ENCODE peak calls at places on chromosomes 6 and 20, in nine cellular contexts. G is GM23338; T is CD8-positive, alpha-beta memory T cell; J is PC-9; A is endodermal cell; K is brain microvascular endothelial cell; V is upper lobe of right lung; S is transverse colon; C is fibroblast of lung. M is an unnamed sample.

GRCh38 chr20:50541606-50542041 is 31.4 kb downstream of the PTPN1 start:
- DNase-seq in S (no peak), G (no peak), V (no peak), C (no peak), J (no peak), K (no peak), A (no peak), T (no peak), M (no peak)

GRCh38 chr20:35271073-35271882 is 6.6 kb downstream of the MMP24OS start:
- DNase-seq in J (no peak), S (no peak), C (no peak), T (no peak), G (no peak), V (no peak), A (peak; percentile 62), K (no peak), M (no peak)

GRCh38 chr20:46062151-46062550 is 27.6 kb downstream of the NCOA5 start:
- DNase-seq in S (no peak), K (no peak), G (no peak), A (peak; percentile 22), T (no peak), V (no peak), J (peak; percentile 22), C (no peak), M (no peak)

GRCh38 chr6:161503570-161503969 is 229.7 kb upstream of the AGPAT4 start:
- DNase-seq in V (no peak), S (no peak), T (no peak), K (no peak), G (no peak), A (peak; percentile 56), C (no peak), J (no peak), M (no peak)

GRCh38 chr6:133646021-133646682 is 242.8 kb upstream of the TCF21 start:
- DNase-seq in G (no peak), K (peak; percentile 79), V (no peak), J (no peak), T (no peak), A (no peak), C (peak; percentile 86), S (no peak), M (no peak)

GRCh38 chr20:62242196-62242595 is 3.9 kb downstream of the OSBPL2 start:
- DNase-seq in K (no peak), T (no peak), S (no peak), A (no peak), C (no peak), J (no peak), G (no peak), V (no peak), M (no peak)

GRCh38 chr20:63042448-63043071 is 35.8 kb upstream of the BHLHE23 start:
- DNase-seq in A (no peak), G (no peak), V (no peak), J (no peak), K (no peak), S (no peak), T (no peak), C (no peak), M (no peak)

GRCh38 chr6:131381052-131381451 is 192.0 kb upstream of the ARG1 start:
- DNase-seq in V (no peak), J (no peak), T (no peak), A (no peak), K (no peak), C (no peak), G (no peak), S (no peak), M (no peak)

GRCh38 chr6:105364243-105364642 is 38.6 kb downstream of the PREP start:
- DNase-seq in J (no peak), A (no peak), S (no peak), T (no peak), G (no peak), V (no peak), K (no peak), C (no peak), M (peak; percentile 65)

GRCh38 chr20:40335437-40335836 is 353.6 kb downstream of the MAFB start:
- DNase-seq in C (no peak), A (no peak), S (no peak), J (no peak), V (no peak), T (no peak), K (no peak), G (no peak), M (no peak)

GRCh38 chr20:4469910-4470309 is 251.8 kb upstream of the PRND start:
- DNase-seq in C (no peak), A (no peak), J (no peak), T (no peak), G (no peak), S (no peak), V (no peak), K (no peak), M (no peak)

GRCh38 chr6:17600527-17601388 is 656 bp downstream of the FAM8A1 start:
- DNase-seq in S (peak; percentile 47), T (no peak), J (no peak), K (peak; percentile 6), A (peak; percentile 84), C (peak; percentile 39), V (peak; percentile 85), G (peak; percentile 61), M (no peak)

GRCh38 chr6:16564430-16564829 is 196.8 kb downstream of the ATXN1 start:
- DNase-seq in G (no peak), S (no peak), A (no peak), T (no peak), K (peak; percentile 52), C (peak; percentile 55), J (no peak), V (no peak), M (no peak)

GRCh38 chr20:41230136-41230535 is 87.4 kb downstream of the ZHX3 start:
- DNase-seq in V (no peak), C (no peak), J (no peak), G (no peak), K (no peak), A (no peak), T (no peak), S (no peak), M (no peak)

GRCh38 chr20:25397081-25397480 is 6.4 kb upstream of the ABHD12 start:
- DNase-seq in S (peak; percentile 53), J (no peak), V (no peak), K (no peak), C (no peak), T (no peak), A (no peak), G (no peak), M (no peak)

GRCh38 chr20:36547186-36548005 is 6.1 kb downstream of the MYL9 start:
- DNase-seq in T (no peak), J (no peak), C (no peak), K (no peak), G (no peak), V (no peak), S (no peak), A (peak; percentile 41), M (no peak)

DNA sequence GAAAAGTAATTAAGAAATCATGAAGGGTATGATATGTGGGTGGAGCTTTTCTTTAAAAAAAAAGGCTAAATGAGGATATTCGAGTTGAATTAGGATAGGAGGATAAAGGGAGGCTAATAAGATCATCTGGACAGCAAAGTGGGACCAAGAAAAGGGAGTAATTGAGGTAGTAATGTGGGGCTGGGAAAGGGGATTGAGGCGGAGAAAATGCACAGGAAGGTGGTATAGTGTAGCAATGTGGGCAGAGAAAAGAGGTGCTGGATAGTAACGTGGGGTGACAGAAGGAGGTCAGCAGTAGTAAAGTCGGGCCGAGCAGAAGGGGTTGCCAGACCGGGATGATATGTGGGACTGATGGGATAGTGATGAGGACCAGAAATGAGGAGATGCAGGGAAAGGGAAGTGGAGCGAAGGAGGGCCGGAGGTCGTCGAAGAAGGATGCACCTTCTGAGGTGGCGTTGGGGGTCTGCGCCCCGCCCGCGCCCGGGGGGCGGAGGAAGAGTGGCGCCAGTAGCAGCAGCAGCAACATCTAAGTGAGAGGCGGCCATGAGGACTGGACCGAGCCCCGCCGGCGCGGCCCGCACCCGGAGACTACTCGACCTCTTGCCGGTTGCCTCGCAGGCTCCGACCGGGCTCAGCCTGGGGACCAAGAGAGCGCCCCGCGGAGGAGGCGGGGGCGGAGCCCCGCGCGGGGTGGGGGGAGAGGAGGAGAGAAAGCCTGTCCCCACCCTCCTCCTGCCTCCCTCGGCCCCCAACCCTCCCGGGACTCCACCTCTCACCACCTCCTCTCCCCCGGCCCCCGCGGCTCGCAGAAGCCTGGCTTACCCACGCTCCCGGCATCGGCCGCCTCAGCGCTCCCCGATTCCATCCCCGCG is 887 bp downstream of the GABBR1 start:
- DNase-seq in J (no peak), G (peak; percentile 72), S (peak; percentile 69), C (peak; percentile 70), V (peak; percentile 77), A (peak; percentile 90), T (peak; percentile 45), K (no peak), M (no peak)
- H3K27ac ChIP-seq in J (no peak overlapping the region), G (peak overlapping the region; percentile 66), S (peak overlapping the region; percentile 79), C (no peak overlapping the region), V (peak overlapping the region; percentile 68), A (no peak overlapping the region), T (peak overlapping the region; percentile 0), K (peak overlapping the region; percentile 16), M (peak overlapping the region; percentile 50)

GRCh38 chr6:35586542-35586941 is 73.8 kb upstream of the TULP1 start:
- DNase-seq in A (no peak), T (no peak), C (peak; percentile 77), V (no peak), S (no peak), J (no peak), G (no peak), K (no peak), M (no peak)
- H3K27ac ChIP-seq in A (no peak overlapping the region), T (no peak overlapping the region), C (no peak overlapping the region), V (peak overlapping the region; percentile 12), S (peak overlapping the region; percentile 37), J (no peak overlapping the region), G (no peak overlapping the region), K (no peak overlapping the region), M (no peak overlapping the region)

GRCh38 chr6:96794980-96795379 is 42.3 kb downstream of the GPR63 start:
- DNase-seq in S (no peak), V (no peak), A (no peak), J (no peak), C (peak; percentile 57), K (peak; percentile 57), T (no peak), G (peak; percentile 45), M (no peak)

GRCh38 chr6:96787846-96788580 is 49.3 kb downstream of the GPR63 start:
- DNase-seq in A (no peak), K (no peak), C (no peak), S (no peak), T (no peak), G (peak; percentile 15), V (no peak), J (no peak), M (no peak)

GRCh38 chr6:96789871-96790270 is 47.4 kb downstream of the GPR63 start:
- DNase-seq in S (no peak), C (no peak), V (no peak), J (no peak), G (no peak), A (no peak), T (no peak), K (no peak), M (no peak)

GRCh38 chr6:96795481-96795880 is 41.8 kb downstream of the GPR63 start:
- DNase-seq in V (no peak), C (no peak), S (no peak), K (no peak), G (no peak), T (no peak), A (no peak), J (no peak), M (no peak)

GRCh38 chr6:96792791-96793190 is 44.5 kb downstream of the GPR63 start:
- DNase-seq in S (no peak), G (no peak), A (no peak), T (no peak), V (no peak), J (no peak), C (no peak), K (no peak), M (no peak)
- H3K27ac ChIP-seq in S (no peak overlapping the region), G (no peak overlapping the region), A (no peak overlapping the region), T (no peak overlapping the region), V (no peak overlapping the region), J (no peak overlapping the region), C (no peak overlapping the region), K (no peak overlapping the region), M (no peak overlapping the region)

GRCh38 chr6:142892254-142893021 is 52.5 kb downstream of the HIVEP2 start:
- DNase-seq in G (no peak), V (no peak), A (no peak), T (no peak), K (no peak), S (no peak), J (no peak), C (no peak), M (no peak)
- H3K27ac ChIP-seq in G (no peak overlapping the region), V (no peak overlapping the region), A (no peak overlapping the region), T (no peak overlapping the region), K (no peak overlapping the region), S (no peak overlapping the region), J (no peak overlapping the region), C (no peak overlapping the region), M (no peak overlapping the region)

M was measured in epithelial cell of prostate.